ENCODE peak calls at places on chromosomes 7 and 10, in four cellular contexts. One of them, this sample, is unnamed.

GRCh38 chr7:148664319-148664718 is 34.4 kb upstream of the CUL1 start:
- DNase-seq in GM12878: no peak
- DNase-seq in HepG2: no peak
- DNase-seq in H1: no peak
- DNase-seq in this sample: no peak

GRCh38 chr7:112665709-112666108 is 124.5 kb downstream of the TMEM168 start:
- DNase-seq in GM12878: no peak
- DNase-seq in HepG2: no peak
- DNase-seq in H1: no peak
- DNase-seq in this sample: no peak

GRCh38 chr10:93938140-93938539 is 44.4 kb downstream of the SLC35G1 start:
- DNase-seq in HepG2: no peak
- DNase-seq in GM12878: no peak
- DNase-seq in H1: no peak
- DNase-seq in this sample: no peak

GRCh38 chr10:78754269-78755074 is 314.3 kb upstream of the ZMIZ1 start:
- DNase-seq in HepG2: peak; percentile 52
- DNase-seq in H1: no peak
- DNase-seq in GM12878: no peak
- DNase-seq in this sample: no peak

GRCh38 chr7:46908770-46909169 is 673.1 kb downstream of the TNS3 start:
- DNase-seq in HepG2: no peak
- DNase-seq in GM12878: no peak
- DNase-seq in H1: no peak
- DNase-seq in this sample: no peak

GRCh38 chr7:14691597-14692203 is 210.9 kb downstream of the DGKB start:
- DNase-seq in GM12878: no peak
- DNase-seq in H1: peak; percentile 75
- DNase-seq in HepG2: peak; percentile 1
- DNase-seq in this sample: no peak

GRCh38 chr7:66771795-66772194 is 31.3 kb downstream of the RABGEF1 start:
- DNase-seq in GM12878: no peak
- DNase-seq in HepG2: no peak
- DNase-seq in H1: no peak
- DNase-seq in this sample: no peak

GRCh38 chr7:2436341-2437104 is 33.1 kb downstream of the CHST12 start:
- DNase-seq in GM12878: no peak
- DNase-seq in HepG2: no peak
- DNase-seq in H1: no peak
- DNase-seq in this sample: no peak

GRCh38 chr10:72513910-72514309 is 112.0 kb downstream of the MICU1 start:
- DNase-seq in GM12878: no peak
- DNase-seq in HepG2: no peak
- DNase-seq in H1: no peak
- DNase-seq in this sample: no peak

GRCh38 chr7:87220734-87221215 is 1.2 kb upstream of the TMEM243 start:
- DNase-seq in GM12878: no peak
- DNase-seq in HepG2: no peak
- DNase-seq in H1: no peak
- DNase-seq in this sample: peak; percentile 19

GRCh38 chr10:71077143-71077581 is 135.2 kb upstream of the UNC5B start:
- DNase-seq in H1: peak; percentile 42
- DNase-seq in GM12878: no peak
- DNase-seq in HepG2: no peak
- DNase-seq in this sample: no peak

GRCh38 chr10:131724891-131725735 is 175.7 kb upstream of the PPP2R2D start:
- DNase-seq in H1: no peak
- DNase-seq in GM12878: no peak
- DNase-seq in HepG2: no peak
- DNase-seq in this sample: no peak

GRCh38 chr7:97847791-97848190 is 24.4 kb downstream of the ASNS start:
- DNase-seq in GM12878: no peak
- DNase-seq in HepG2: no peak
- DNase-seq in H1: no peak
- DNase-seq in this sample: no peak

GRCh38 chr10:79608505-79609375 is 2.0 kb upstream of the SFTPA1 start:
- DNase-seq in HepG2: peak; percentile 46
- DNase-seq in GM12878: no peak
- DNase-seq in H1: peak; percentile 80
- DNase-seq in this sample: peak; percentile 61

GRCh38 chr10:43315096-43315495 is 48.2 kb upstream of the RASGEF1A start:
- DNase-seq in H1: no peak
- DNase-seq in GM12878: no peak
- DNase-seq in HepG2: no peak
- DNase-seq in this sample: no peak
- TF ChIP-seq SUZ12 in H1: no peak
- TF ChIP-seq SUZ12 in GM12878: no peak
- TF ChIP-seq SUZ12 in HepG2: no peak
- TF ChIP-seq SUZ12 in this sample: no peak

DNA sequence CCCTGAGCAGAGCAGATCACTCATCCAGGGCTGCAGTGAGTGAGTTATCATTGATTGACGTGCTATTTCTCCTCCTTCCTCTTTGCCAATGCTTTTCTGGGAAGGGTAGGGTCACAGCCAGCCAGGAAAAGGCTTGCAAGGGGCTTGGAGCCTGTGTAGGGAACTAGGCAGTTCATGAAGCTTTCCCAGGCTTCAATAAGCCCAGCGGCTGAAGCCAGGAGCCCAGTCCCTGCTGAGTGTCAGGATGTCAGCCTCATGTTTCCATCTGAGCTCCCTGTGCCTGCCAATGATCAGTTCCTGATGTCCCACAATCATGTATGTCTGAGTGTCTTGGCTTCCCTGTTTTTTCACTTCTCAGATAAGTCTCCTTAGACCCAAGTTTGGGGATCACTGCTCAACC is 584.8 kb downstream of the GALNT17 start:
- DNase-seq in HepG2: no peak
- DNase-seq in GM12878: no peak
- DNase-seq in H1: no peak
- DNase-seq in this sample: no peak
- TF ChIP-seq SUZ12 in HepG2: no peak
- TF ChIP-seq SUZ12 in GM12878: no peak
- TF ChIP-seq SUZ12 in H1: no peak
- TF ChIP-seq SUZ12 in this sample: no peak

GRCh38 chr10:13206546-13207443 is 27.4 kb downstream of the UCMA start:
- DNase-seq in HepG2: peak; percentile 6
- DNase-seq in H1: no peak
- DNase-seq in GM12878: no peak
- DNase-seq in this sample: no peak
- TF ChIP-seq SUZ12 in HepG2: no peak
- TF ChIP-seq SUZ12 in H1: no peak
- TF ChIP-seq SUZ12 in GM12878: no peak
- TF ChIP-seq SUZ12 in this sample: no peak

GRCh38 chr7:6164010-6164409 is 108.4 kb downstream of the CYTH3 start:
- DNase-seq in H1: no peak
- DNase-seq in GM12878: no peak
- DNase-seq in HepG2: no peak
- DNase-seq in this sample: no peak
- TF ChIP-seq SUZ12 in H1: no peak
- TF ChIP-seq SUZ12 in GM12878: no peak
- TF ChIP-seq SUZ12 in HepG2: no peak
- TF ChIP-seq SUZ12 in this sample: no peak

GRCh38 chr7:41994046-41994745 is 242.8 kb downstream of the GLI3 start:
- DNase-seq in H1: no peak
- DNase-seq in GM12878: no peak
- DNase-seq in HepG2: no peak
- DNase-seq in this sample: no peak
- TF ChIP-seq SUZ12 in H1: no peak
- TF ChIP-seq SUZ12 in GM12878: no peak
- TF ChIP-seq SUZ12 in HepG2: no peak
- TF ChIP-seq SUZ12 in this sample: no peak

GRCh38 chr7:25369794-25370193 is 141.5 kb upstream of the NPVF start:
- DNase-seq in H1: no peak
- DNase-seq in HepG2: no peak
- DNase-seq in GM12878: no peak
- DNase-seq in this sample: no peak
- TF ChIP-seq SUZ12 in H1: no peak
- TF ChIP-seq SUZ12 in HepG2: no peak
- TF ChIP-seq SUZ12 in GM12878: no peak
- TF ChIP-seq SUZ12 in this sample: no peak

GRCh38 chr10:133396035-133396624 is 2.2 kb downstream of the MTG1 start:
- DNase-seq in HepG2: no peak
- DNase-seq in GM12878: no peak
- DNase-seq in H1: no peak
- DNase-seq in this sample: no peak
- TF ChIP-seq SUZ12 in HepG2: no peak
- TF ChIP-seq SUZ12 in GM12878: no peak
- TF ChIP-seq SUZ12 in H1: no peak
- TF ChIP-seq SUZ12 in this sample: no peak

This sample was measured in HEK293T.